ENCODE peak calls at places on chromosome 17, in ten cellular contexts. U, D, L, Y, R, B, V, N, T and F are unnamed samples. For H3K4me1, the result is how much of the 10 kb centered on the place peaks cover.

GRCh38 chr17:16378631-16379282 is 2.1 kb upstream of the UBB start:
- DNase-seq in U (peak), D (peak), L (peak), Y (no peak), R (no peak), B (no peak), V (peak), N (no peak), T (peak), F (no peak)

GRCh38 chr17:58997756-58998553 is 108.7 kb downstream of the TRIM37 start:
- DNase-seq in U (no peak), D (no peak), L (no peak), Y (no peak), R (no peak), B (no peak), V (peak), N (no peak), T (peak), F (no peak)

GRCh38 chr17:29107084-29107483 is 64.1 kb downstream of the PIPOX start:
- DNase-seq in U (no peak), D (no peak), L (peak), Y (no peak), R (no peak), B (no peak), V (no peak), N (no peak), T (no peak), F (no peak)

GRCh38 chr17:39069114-39069756 is 82.2 kb downstream of the PLXDC1 start:
- DNase-seq in U (peak), D (peak), L (no peak), Y (no peak), R (no peak), B (no peak), V (peak), N (no peak), T (peak), F (no peak)

GRCh38 chr17:65604070-65604469 is 42.6 kb upstream of the AXIN2 start:
- DNase-seq in U (no peak), D (no peak), L (no peak), Y (no peak), R (no peak), B (no peak), V (peak), N (no peak), T (no peak), F (no peak)

GRCh38 chr17:261640-262039 is 80.2 kb upstream of the DOC2B start:
- DNase-seq in U (no peak), D (no peak), L (no peak), Y (no peak), R (no peak), B (no peak), V (no peak), N (no peak), T (no peak), F (no peak)

GRCh38 chr17:1391577-1391976 is 8.4 kb downstream of the YWHAE start:
- DNase-seq in U (no peak), D (no peak), L (no peak), Y (peak), R (no peak), B (no peak), V (no peak), N (no peak), T (no peak), F (no peak)

GRCh38 chr17:1591474-1592090 is 29.0 kb upstream of the PITPNA start:
- DNase-seq in U (no peak), D (no peak), L (no peak), Y (no peak), R (no peak), B (no peak), V (no peak), N (no peak), T (no peak), F (no peak)

GRCh38 chr17:48545022-48545376 is at the start of gene HOXB2:
- DNase-seq in U (peak), D (no peak), L (no peak), Y (no peak), R (no peak), B (no peak), V (no peak), N (no peak), T (peak), F (no peak)

GRCh38 chr17:33200587-33200986 is 92.5 kb downstream of the ASIC2 start:
- DNase-seq in U (peak), D (peak), L (no peak), Y (no peak), R (no peak), B (no peak), V (peak), N (no peak), T (peak), F (no peak)

GRCh38 chr17:14301761-14302401 is 1.0 kb downstream of the HS3ST3B1 start:
- DNase-seq in U (peak), D (peak), L (peak), Y (no peak), R (peak), B (peak), V (no peak), N (no peak), T (peak), F (no peak)

GRCh38 chr17:38982858-38983746 is 15.9 kb upstream of the FBXO47 start:
- DNase-seq in U (peak), D (peak), L (no peak), Y (peak), R (peak), B (no peak), V (peak), N (no peak), T (peak), F (no peak)

GRCh38 chr17:64219571-64219970 is 43.5 kb downstream of the TEX2 start:
- DNase-seq in U (no peak), D (no peak), L (no peak), Y (no peak), R (no peak), B (no peak), V (no peak), N (no peak), T (no peak), F (no peak)

GRCh38 chr17:1447061-1447460 is 9.0 kb downstream of the CRK start:
- DNase-seq in U (no peak), D (no peak), L (no peak), Y (no peak), R (no peak), B (no peak), V (no peak), N (no peak), T (no peak), F (no peak)

GRCh38 chr17:74959826-74960738 is 12.5 kb downstream of the HID1 start:
- DNase-seq in U (peak), D (no peak), L (no peak), Y (no peak), R (no peak), B (peak), V (no peak), N (no peak), T (peak), F (no peak)

GRCh38 chr17:12512712-12513355 is 152.9 kb upstream of the MYOCD start:
- DNase-seq in U (no peak), D (no peak), L (no peak), Y (no peak), R (no peak), B (no peak), V (no peak), N (no peak), T (peak), F (no peak)

DNA sequence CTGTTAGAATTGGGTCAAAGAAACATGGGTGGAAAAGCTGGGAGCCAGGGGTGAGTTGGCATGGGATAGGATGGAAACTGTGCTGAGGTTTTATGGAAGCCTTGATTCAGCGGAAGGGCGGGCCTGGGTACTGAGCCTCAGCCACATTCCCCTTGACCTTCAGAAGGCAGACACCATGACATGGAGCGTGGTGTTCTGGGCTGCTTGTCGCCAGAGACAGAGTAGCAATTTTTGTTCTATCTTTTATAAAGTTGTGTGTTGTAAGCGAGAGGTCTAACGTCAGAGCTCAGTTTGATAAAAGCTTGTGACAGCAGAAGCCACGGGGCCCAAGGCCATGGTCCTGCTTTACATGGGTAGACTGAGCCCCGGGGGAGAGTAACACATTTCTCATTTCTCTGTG is 50.2 kb downstream of the SLC47A1 start:
- DNase-seq in U (no peak), D (no peak), L (no peak), Y (no peak), R (no peak), B (no peak), V (no peak), N (no peak), T (no peak), F (no peak)
- H3K4me1 ChIP-seq in U (under half), D (under half), L (under half), Y (under half), R (under half), B (under half), V (under half), N (under half), T (under half), F (under half)

DNA sequence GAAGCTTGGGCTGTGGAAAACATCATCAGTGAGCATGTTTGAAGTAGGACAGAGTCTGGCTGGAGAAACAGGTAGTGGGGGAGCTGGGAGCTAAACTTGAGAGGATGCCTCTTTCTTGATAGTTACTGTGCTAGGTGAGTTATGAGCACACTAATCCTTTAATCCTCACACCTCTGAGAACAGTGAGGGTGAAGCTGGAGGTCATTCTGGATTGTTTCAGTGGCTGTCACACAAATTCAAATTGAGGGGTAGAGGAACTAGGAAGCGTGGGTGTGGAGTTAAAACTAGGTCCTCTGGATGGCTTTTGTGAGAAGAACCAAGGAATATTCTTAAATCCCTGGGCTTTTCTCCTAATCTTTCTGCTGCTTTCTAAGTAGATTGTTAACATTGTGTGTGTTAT is 3.3 kb downstream of the AKAP1 start:
- DNase-seq in U (no peak), D (no peak), L (no peak), Y (no peak), R (no peak), B (no peak), V (no peak), N (no peak), T (no peak), F (no peak)
- H3K4me1 ChIP-seq in U (under half), D (under half), L (half or more), Y (under half), R (under half), B (under half), V (under half), N (under half), T (under half), F (half or more)

DNA sequence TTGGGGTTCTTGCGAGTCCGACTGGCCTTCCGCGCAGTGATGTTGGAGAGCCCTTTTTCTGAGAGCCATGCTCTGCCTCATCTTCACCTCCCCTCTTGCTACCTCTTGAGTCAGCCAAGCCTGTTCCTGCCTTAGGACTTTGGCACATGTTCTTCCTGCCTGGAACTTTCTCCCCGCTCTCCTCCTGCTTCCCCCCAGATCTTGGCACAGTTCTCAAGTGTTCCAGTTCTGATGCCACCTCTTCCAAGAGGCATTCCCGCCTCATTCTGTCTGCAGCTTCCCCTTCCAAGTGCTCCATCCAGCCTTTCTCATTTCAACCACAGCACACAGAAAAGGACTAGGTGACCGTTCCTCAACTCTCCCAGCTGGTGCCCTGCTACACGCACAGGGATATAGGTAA is 7.7 kb downstream of the AKAP1 start:
- DNase-seq in U (no peak), D (peak), L (no peak), Y (peak), R (no peak), B (no peak), V (no peak), N (no peak), T (no peak), F (no peak)
- H3K4me1 ChIP-seq in U (under half), D (under half), L (under half), Y (under half), R (under half), B (under half), V (under half), N (under half), T (under half), F (under half)

GRCh38 chr17:50052822-50053653 is 2.9 kb upstream of the ITGA3 start:
- DNase-seq in U (no peak), D (peak), L (no peak), Y (no peak), R (peak), B (peak), V (peak), N (no peak), T (no peak), F (peak)

GRCh38 chr17:50055055-50055425 is 870 bp upstream of the ITGA3 start:
- DNase-seq in U (peak), D (peak), L (peak), Y (no peak), R (no peak), B (no peak), V (peak), N (no peak), T (peak), F (no peak)

GRCh38 chr17:50051606-50052005 is 4.3 kb upstream of the ITGA3 start:
- DNase-seq in U (no peak), D (no peak), L (no peak), Y (no peak), R (no peak), B (no peak), V (peak), N (no peak), T (peak), F (no peak)

GRCh38 chr17:50052241-50052788 is 3.6 kb upstream of the ITGA3 start:
- DNase-seq in U (no peak), D (no peak), L (no peak), Y (no peak), R (no peak), B (no peak), V (peak), N (no peak), T (no peak), F (no peak)

DNA sequence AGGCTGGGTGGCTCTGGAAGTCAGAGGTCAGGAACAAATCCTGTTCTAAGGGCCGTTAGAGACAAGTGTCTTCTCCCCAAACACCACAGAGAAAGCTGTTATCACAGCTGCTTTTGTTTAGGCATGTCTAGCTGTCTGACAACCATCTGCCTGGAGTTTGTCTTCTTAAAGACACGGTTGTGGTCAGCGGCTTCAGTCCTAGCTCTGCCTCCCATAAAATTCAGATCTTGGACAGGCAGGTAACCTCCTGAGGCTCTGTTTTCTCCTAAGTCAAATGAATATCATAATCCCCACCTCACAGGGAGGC is 2.3 kb upstream of the ITGA3 start:
- DNase-seq in U (peak), D (no peak), L (no peak), Y (no peak), R (no peak), B (no peak), V (no peak), N (no peak), T (no peak), F (no peak)
- H3K4me1 ChIP-seq in U (half or more), D (under half), L (half or more), Y (under half), R (under half), B (under half), V (half or more), N (half or more), T (half or more), F (half or more)